ENCODE peak calls at places on chromosomes 7 and 10, in eight cellular contexts. G is heart right ventricle; N is aorta; W is GM06990; P is choroid plexus epithelial cell; Q is CD8-positive, alpha-beta memory T cell; D is tibial nerve; J is ascending aorta. V is an unnamed sample.

GRCh38 chr7:4638781-4639575 is 43.1 kb upstream of the FOXK1 start:
- DNase-seq in D (no peak), N (peak), Q (no peak), P (no peak), W (peak), J (no peak), G (no peak), V (no peak)

GRCh38 chr10:13784067-13784466 is 197.3 kb downstream of the PRPF18 start:
- DNase-seq in J (no peak), W (no peak), G (no peak), P (peak), Q (peak), N (no peak), D (no peak), V (no peak)

GRCh38 chr7:18693826-18694225 is 198.3 kb downstream of the HDAC9 start:
- DNase-seq in D (no peak), N (no peak), G (no peak), P (no peak), Q (no peak), W (no peak), J (no peak), V (no peak)

GRCh38 chr7:106657085-106657991 is 3.6 kb downstream of the CCDC71L start:
- DNase-seq in Q (no peak), W (no peak), D (no peak), N (no peak), P (peak), G (no peak), J (no peak), V (no peak)

GRCh38 chr10:77939561-77940001 is 13.0 kb upstream of the DLG5 start:
- DNase-seq in W (no peak), D (peak), N (no peak), G (no peak), P (peak), J (no peak), Q (no peak), V (peak)

GRCh38 chr7:67738958-67739357 is 742.3 kb downstream of the TYW1 start:
- DNase-seq in D (peak), G (no peak), Q (no peak), W (no peak), N (no peak), P (peak), J (no peak), V (peak)

GRCh38 chr10:77820349-77820748 is 106.2 kb downstream of the DLG5 start:
- DNase-seq in D (no peak), P (peak), W (no peak), J (no peak), N (peak), Q (no peak), G (no peak), V (no peak)

GRCh38 chr7:154874409-154875113 is 128.4 kb downstream of the PAXIP1 start:
- DNase-seq in N (no peak), W (no peak), Q (no peak), J (no peak), G (no peak), P (no peak), D (no peak), V (no peak)

GRCh38 chr7:38299275-38299931 is 26.0 kb upstream of the TARP start:
- DNase-seq in J (no peak), Q (no peak), D (no peak), W (no peak), P (no peak), N (no peak), G (no peak), V (no peak)

GRCh38 chr7:38292442-38292841 is 19.0 kb upstream of the TARP start:
- DNase-seq in D (no peak), G (no peak), N (no peak), J (no peak), W (no peak), Q (no peak), P (no peak), V (no peak)

GRCh38 chr7:38294926-38295325 is 21.5 kb upstream of the TARP start:
- DNase-seq in G (no peak), P (no peak), D (no peak), W (no peak), J (no peak), N (no peak), Q (no peak), V (no peak)

GRCh38 chr7:38300175-38300574 is 26.7 kb upstream of the TARP start:
- DNase-seq in G (no peak), J (no peak), D (no peak), P (no peak), W (no peak), Q (no peak), N (no peak), V (no peak)

DNA sequence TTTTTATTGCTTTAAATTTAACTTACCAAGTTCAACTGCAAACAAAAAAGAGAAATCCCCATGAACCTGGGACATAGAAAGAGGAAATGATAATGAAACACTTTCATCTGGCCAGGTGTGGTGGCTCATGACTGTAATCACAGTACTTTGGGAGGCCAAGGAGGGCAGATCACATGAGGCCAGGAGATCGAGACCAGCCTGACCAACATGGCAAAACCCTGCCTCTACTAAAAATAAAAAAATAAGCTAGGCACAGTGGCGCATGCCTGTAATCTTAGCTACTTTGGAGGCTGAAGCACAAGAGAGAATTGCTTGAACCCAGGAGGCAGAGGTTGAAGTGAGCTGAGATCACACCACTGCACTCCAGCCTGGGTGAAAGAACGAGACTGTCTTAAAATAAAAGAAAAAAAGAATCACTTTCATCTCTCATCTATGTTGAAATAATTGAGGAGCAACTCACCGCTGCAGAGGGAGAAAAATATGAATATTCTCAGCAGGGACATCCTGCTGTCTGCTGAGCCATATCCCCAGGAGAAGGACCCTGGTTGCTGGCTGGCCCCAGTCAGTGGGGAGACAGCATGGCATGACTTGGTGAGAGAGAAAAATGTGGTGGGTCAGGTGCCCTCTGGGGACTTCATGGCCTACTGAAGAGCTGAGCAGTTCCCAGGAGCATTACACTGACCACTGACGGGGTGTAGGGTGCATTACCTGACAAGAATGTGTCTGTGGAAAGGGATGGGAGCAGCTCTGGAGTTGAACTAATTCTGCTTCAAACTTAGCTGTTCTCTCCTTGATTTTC is 22.8 kb upstream of the TARP start:
- DNase-seq in Q (no peak), J (no peak), W (no peak), N (no peak), D (no peak), G (no peak), P (no peak), V (no peak)
- H3K4me3 ChIP-seq in Q (no peak), J (no peak), W (no peak), N (no peak), D (no peak), G (no peak), P (no peak), V (no peak)

GRCh38 chr10:33293081-33293480 is 41.4 kb downstream of the NRP1 start:
- DNase-seq in J (no peak), P (no peak), D (no peak), Q (no peak), G (no peak), W (no peak), N (no peak), V (no peak)

GRCh38 chr10:33289776-33290175 is 44.7 kb downstream of the NRP1 start:
- DNase-seq in W (no peak), P (no peak), D (no peak), G (no peak), Q (no peak), N (no peak), J (no peak), V (no peak)

GRCh38 chr10:33288127-33288526 is 46.3 kb downstream of the NRP1 start:
- DNase-seq in P (no peak), W (no peak), D (no peak), G (no peak), N (no peak), Q (no peak), J (no peak), V (no peak)

GRCh38 chr10:33291053-33291592 is 43.3 kb downstream of the NRP1 start:
- DNase-seq in N (no peak), D (no peak), Q (no peak), J (no peak), G (no peak), P (peak), W (no peak), V (no peak)

GRCh38 chr10:33290286-33291052 is 44.0 kb downstream of the NRP1 start:
- DNase-seq in G (no peak), J (no peak), P (no peak), Q (no peak), D (no peak), W (no peak), N (no peak), V (no peak)
- H3K4me3 ChIP-seq in G (no peak), J (no peak), P (no peak), Q (no peak), D (no peak), W (no peak), N (no peak), V (no peak)

DNA sequence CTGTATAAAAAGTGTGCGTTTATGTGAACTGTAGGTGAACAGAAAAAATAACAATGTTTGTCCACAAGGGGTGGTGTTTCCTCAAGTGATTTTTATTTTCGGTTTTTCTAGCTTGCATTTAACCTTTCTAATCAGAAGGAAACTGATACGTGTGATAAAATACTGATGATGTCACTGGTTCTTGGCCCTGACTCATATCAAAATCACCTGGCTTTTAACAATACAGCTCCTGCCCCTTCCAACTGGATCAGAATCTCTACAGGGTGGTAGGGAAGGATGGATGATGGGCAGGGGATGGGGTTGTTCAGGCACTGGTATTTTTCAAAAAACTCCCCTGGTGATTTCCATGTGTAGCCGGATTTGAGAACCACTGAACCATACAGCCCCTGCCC is 10.9 kb downstream of the NPFFR1 start:
- DNase-seq in W (peak), P (peak), N (no peak), J (no peak), D (no peak), G (no peak), Q (peak), V (no peak)
- H3K4me3 ChIP-seq in W (no peak), P (no peak), N (no peak), J (no peak), D (no peak), G (no peak), Q (no peak), V (no peak)

DNA sequence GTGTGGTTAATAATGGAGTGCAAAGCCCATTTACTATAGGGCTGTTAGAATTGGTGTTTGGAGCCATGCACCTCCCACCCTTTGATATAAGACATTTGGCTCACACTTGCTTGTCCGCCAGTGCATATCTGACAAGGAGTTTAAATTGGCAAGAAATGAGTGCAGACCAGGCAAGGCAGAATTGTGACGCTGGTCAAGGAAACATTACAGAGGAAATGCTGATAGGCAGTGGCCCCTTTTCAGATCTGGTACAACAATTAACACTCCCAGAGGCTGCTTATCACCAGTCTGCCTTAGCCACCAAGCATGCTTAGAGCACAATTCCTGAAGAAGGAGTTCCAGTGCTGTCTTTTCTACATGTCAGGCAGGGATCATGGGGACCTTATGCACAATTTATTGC is 35.3 kb downstream of the OR13A1 start:
- DNase-seq in J (no peak), W (no peak), Q (no peak), D (no peak), N (no peak), G (no peak), P (no peak), V (peak)
- H3K4me3 ChIP-seq in J (no peak), W (no peak), Q (no peak), D (no peak), N (no peak), G (no peak), P (no peak), V (no peak)

GRCh38 chr10:69067189-69067588 is 20.7 kb upstream of the SRGN start:
- DNase-seq in D (no peak), J (no peak), N (no peak), G (no peak), Q (no peak), W (no peak), P (no peak), V (no peak)

GRCh38 chr10:69068549-69068948 is 19.4 kb upstream of the SRGN start:
- DNase-seq in P (peak), J (no peak), Q (no peak), W (no peak), D (no peak), G (no peak), N (no peak), V (no peak)

GRCh38 chr10:69069090-69070042 is 18.5 kb upstream of the SRGN start:
- DNase-seq in N (no peak), Q (no peak), W (no peak), P (no peak), G (no peak), J (no peak), D (no peak), V (no peak)

GRCh38 chr10:69064762-69065328 is 23.1 kb upstream of the SRGN start:
- DNase-seq in J (no peak), D (no peak), N (no peak), Q (no peak), W (no peak), G (no peak), P (peak), V (no peak)

GRCh38 chr10:69065406-69066361 is 22.2 kb upstream of the SRGN start:
- DNase-seq in G (peak), P (peak), Q (no peak), N (peak), W (peak), D (no peak), J (no peak), V (no peak)
- H3K4me3 ChIP-seq in G (no peak), P (no peak), Q (no peak), N (no peak), W (no peak), D (no peak), J (no peak), V (no peak)

DNA sequence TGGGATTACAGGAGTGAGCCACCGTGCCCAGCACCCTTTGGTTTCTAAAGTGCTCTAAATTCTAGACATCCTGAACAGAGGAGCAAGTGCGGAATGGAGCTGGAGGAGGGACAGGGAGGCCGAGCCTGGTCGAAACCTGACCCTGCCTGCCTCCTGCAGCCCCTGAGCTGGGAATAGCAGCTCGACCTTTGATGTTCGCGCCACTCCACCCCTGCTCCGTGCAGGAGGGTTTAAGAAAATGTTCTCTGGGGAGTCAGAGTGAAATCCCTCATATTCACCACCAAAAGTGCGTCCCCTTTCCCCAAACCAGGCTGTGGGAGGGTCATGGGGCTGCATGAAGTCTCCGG is 1.8 kb downstream of the PGAM2 start:
- DNase-seq in Q (no peak), J (no peak), N (peak), W (no peak), P (no peak), D (no peak), G (no peak), V (no peak)
- H3K4me3 ChIP-seq in Q (no peak), J (no peak), N (no peak), W (no peak), P (no peak), D (no peak), G (peak), V (peak)

GRCh38 chr10:111076682-111077661 is at the start of gene ADRA2A:
- DNase-seq in D (no peak), N (no peak), P (peak), G (peak), J (no peak), W (peak), Q (no peak), V (peak)
- H3K4me3 ChIP-seq in D (peak), N (peak), P (peak), G (peak), J (peak), W (peak), Q (peak), V (peak)

DNA sequence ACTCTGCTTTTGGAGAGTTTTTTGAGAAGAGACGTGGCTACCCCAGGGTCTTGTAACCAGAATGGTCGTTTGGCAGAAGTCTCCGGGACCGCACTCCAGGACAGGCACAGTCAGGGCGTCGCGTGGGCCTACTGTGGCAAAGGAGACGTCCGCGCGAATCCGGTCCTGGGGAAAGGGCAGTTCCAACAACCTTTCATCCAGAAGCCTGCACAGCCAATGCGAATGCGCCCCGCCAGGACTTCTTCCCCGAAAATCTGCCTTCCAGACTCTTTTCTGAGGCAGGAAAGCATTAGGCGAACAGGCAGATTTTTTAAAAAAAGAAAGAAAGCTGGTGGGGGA is 2.0 kb downstream of the HPSE2 start:
- DNase-seq in P (no peak), D (no peak), W (peak), G (no peak), J (no peak), Q (no peak), N (peak), V (no peak)
- H3K4me3 ChIP-seq in P (peak), D (peak), W (no peak), G (peak), J (peak), Q (no peak), N (peak), V (peak)

GRCh38 chr10:96678725-96679124 is 41.6 kb downstream of the PIK3AP1 start:
- DNase-seq in J (no peak), D (no peak), Q (no peak), W (no peak), N (no peak), P (no peak), G (no peak), V (no peak)
- H3K4me3 ChIP-seq in J (no peak), D (no peak), Q (no peak), W (no peak), N (no peak), P (no peak), G (no peak), V (no peak)